ENCODE peak calls at places on chromosome 15, in six cellular contexts. O is LNCaP clone FGC, S is A549, Z is ovary, B is CD14-positive monocyte, R is osteoblast. A is an unnamed sample.

GRCh38 chr15:73981761-73982222 is 10.3 kb downstream of the STOML1 start:
- DNase-seq in O (no peak), S (no peak), Z (no peak), B (no peak), R (peak), A (no peak)

GRCh38 chr15:73601449-73602425 is 31.5 kb downstream of the NPTN start:
- DNase-seq in O (peak), S (peak), Z (peak), B (no peak), R (no peak), A (no peak)

GRCh38 chr15:90413411-90414379 is 25.7 kb downstream of the IQGAP1 start:
- DNase-seq in O (no peak), S (peak), Z (no peak), B (no peak), R (no peak), A (no peak)

GRCh38 chr15:41936649-41937567 is 35.4 kb downstream of the EHD4 start:
- DNase-seq in O (no peak), S (no peak), Z (no peak), B (peak), R (no peak), A (no peak)

GRCh38 chr15:98737721-98738120 is 89.4 kb downstream of the IGF1R start:
- DNase-seq in O (no peak), S (no peak), Z (no peak), B (no peak), R (no peak), A (no peak)

GRCh38 chr15:98177950-98178848 is 217.7 kb downstream of the ARRDC4 start:
- DNase-seq in O (peak), S (peak), Z (no peak), B (no peak), R (no peak), A (no peak)

GRCh38 chr15:63940956-63941620 is 105.2 kb downstream of the DAPK2 start:
- DNase-seq in O (no peak), S (no peak), Z (no peak), B (no peak), R (no peak), A (no peak)

GRCh38 chr15:78301326-78301725 is 1.9 kb upstream of the SKIC8 start:
- DNase-seq in O (no peak), S (no peak), Z (no peak), B (no peak), R (no peak), A (no peak)

GRCh38 chr15:63255485-63255990 is 21.9 kb upstream of the APH1B start:
- DNase-seq in O (no peak), S (no peak), Z (no peak), B (no peak), R (no peak), A (no peak)

GRCh38 chr15:68585574-68586273 is 6.9 kb downstream of the CORO2B start:
- DNase-seq in O (no peak), S (no peak), Z (no peak), B (no peak), R (peak), A (peak)

GRCh38 chr15:65336767-65337435 is 32.4 kb downstream of the RNU5B-1 start:
- DNase-seq in O (no peak), S (no peak), Z (no peak), B (no peak), R (no peak), A (peak)

GRCh38 chr15:31392761-31393401 is 66.2 kb downstream of the KLF13 start:
- DNase-seq in O (no peak), S (no peak), Z (peak), B (no peak), R (peak), A (no peak)

GRCh38 chr15:54681578-54681977 is 515.2 kb downstream of the RSL24D1 start:
- DNase-seq in O (no peak), S (no peak), Z (no peak), B (no peak), R (no peak), A (no peak)

GRCh38 chr15:89023311-89023961 is 64.8 kb upstream of the ABHD2 start:
- DNase-seq in O (no peak), S (no peak), Z (no peak), B (no peak), R (no peak), A (no peak)

GRCh38 chr15:31397851-31398661 is 71.4 kb downstream of the KLF13 start:
- DNase-seq in O (peak), S (no peak), Z (no peak), B (no peak), R (no peak), A (no peak)

GRCh38 chr15:100727291-100727851 is 125.0 kb downstream of the ASB7 start:
- DNase-seq in O (no peak), S (no peak), Z (no peak), B (no peak), R (peak), A (no peak)

GRCh38 chr15:89034305-89034704 is 54.0 kb upstream of the ABHD2 start:
- DNase-seq in O (no peak), S (peak), Z (no peak), B (no peak), R (peak), A (no peak)

GRCh38 chr15:49155834-49156627 is 632 bp upstream of the COPS2 start:
- DNase-seq in O (no peak), S (no peak), Z (no peak), B (no peak), R (peak), A (no peak)

GRCh38 chr15:39584266-39584659 is 3.4 kb downstream of the THBS1 start:
- DNase-seq in O (no peak), S (no peak), Z (no peak), B (no peak), R (no peak), A (no peak)

GRCh38 chr15:70579766-70580165 is 183.6 kb downstream of the UACA start:
- DNase-seq in O (no peak), S (no peak), Z (no peak), B (no peak), R (no peak), A (no peak)

GRCh38 chr15:70576276-70576675 is 187.1 kb downstream of the UACA start:
- DNase-seq in O (no peak), S (no peak), Z (no peak), B (no peak), R (no peak), A (no peak)

GRCh38 chr15:70578196-70578595 is 185.2 kb downstream of the UACA start:
- DNase-seq in O (no peak), S (no peak), Z (no peak), B (no peak), R (no peak), A (no peak)

GRCh38 chr15:70575251-70576227 is 187.8 kb downstream of the UACA start:
- DNase-seq in O (no peak), S (no peak), Z (no peak), B (no peak), R (no peak), A (no peak)

DNA sequence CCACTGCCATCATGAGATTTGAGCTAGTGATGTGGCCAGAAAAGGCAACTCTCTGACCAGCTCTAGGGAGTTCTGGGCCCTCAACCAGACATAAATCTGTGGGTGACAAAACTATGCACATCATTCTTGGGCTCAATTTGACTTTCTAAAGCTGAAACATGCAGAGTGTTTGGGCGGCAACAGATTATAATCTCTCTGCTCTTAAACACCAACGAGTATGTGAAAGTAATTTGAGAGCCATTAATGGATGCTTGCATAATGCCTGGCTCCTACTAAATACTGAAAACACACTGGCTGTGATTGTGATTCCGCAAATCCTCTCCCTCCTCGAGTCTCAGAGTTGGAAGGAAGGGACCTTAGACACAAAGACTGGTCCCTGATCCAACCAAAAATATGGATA is 186.7 kb downstream of the UACA start:
- DNase-seq in O (no peak), S (no peak), Z (no peak), B (no peak), R (no peak), A (no peak)
- TF ChIP-seq CTCF in O (no peak), S (no peak), Z (no peak), B (no peak), R (no peak), A (no peak)

GRCh38 chr15:60704717-60705116 is 225.8 kb upstream of the ICE2 start:
- DNase-seq in O (no peak), S (no peak), Z (no peak), B (no peak), R (no peak), A (no peak)

GRCh38 chr15:60704129-60704528 is 225.2 kb upstream of the ICE2 start:
- DNase-seq in O (no peak), S (no peak), Z (no peak), B (no peak), R (no peak), A (no peak)

GRCh38 chr15:60701261-60702019 is 222.5 kb upstream of the ICE2 start:
- DNase-seq in O (no peak), S (no peak), Z (no peak), B (no peak), R (no peak), A (no peak)

GRCh38 chr15:60706145-60706544 is 227.2 kb upstream of the ICE2 start:
- DNase-seq in O (no peak), S (no peak), Z (no peak), B (no peak), R (peak), A (no peak)

DNA sequence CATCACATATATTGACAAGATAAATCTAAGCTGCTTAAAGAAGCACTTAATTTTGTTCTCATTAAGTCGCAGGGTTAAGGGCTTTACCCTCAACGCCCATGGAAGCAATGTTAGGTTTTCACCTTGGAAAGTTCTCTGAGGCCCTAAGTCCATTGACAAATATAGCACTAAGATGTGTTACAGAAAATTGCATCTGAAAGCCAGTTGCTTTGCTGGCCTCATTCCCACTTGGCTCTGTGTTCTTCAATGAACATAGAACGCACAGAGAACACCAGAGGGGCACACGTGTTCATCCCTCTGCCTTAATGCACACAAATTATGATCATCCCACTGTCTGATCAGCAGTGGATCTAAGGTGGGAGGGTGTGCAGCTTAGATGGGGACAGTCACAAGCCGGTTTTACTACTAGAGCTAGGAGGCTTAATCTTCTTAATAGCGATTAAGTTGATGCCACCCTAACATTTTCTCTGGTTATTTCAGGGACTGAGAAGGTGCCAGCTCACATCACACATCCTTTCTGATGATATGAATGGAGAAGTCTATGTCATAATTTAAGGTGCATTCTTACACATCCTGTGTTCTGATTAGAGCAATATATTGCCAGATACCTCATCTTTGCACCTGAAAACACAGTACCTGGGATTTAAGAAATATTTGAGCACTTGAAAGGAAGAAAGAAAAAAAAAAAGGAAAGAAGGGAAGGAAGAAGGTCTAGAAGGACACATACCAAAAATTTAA is 224.4 kb upstream of the ICE2 start:
- DNase-seq in O (no peak), S (no peak), Z (no peak), B (no peak), R (no peak), A (no peak)
- TF ChIP-seq CTCF in O (no peak), S (no peak), Z (no peak), B (no peak), R (no peak), A (no peak)

GRCh38 chr15:91855241-91855640 is 1.7 kb downstream of the SLCO3A1 start:
- DNase-seq in O (no peak), S (no peak), Z (no peak), B (no peak), R (no peak), A (no peak)

GRCh38 chr15:91855684-91856553 is 2.4 kb downstream of the SLCO3A1 start:
- DNase-seq in O (no peak), S (peak), Z (no peak), B (no peak), R (peak), A (no peak)

GRCh38 chr15:91853501-91853967 is at the start of gene SLCO3A1:
- DNase-seq in O (no peak), S (peak), Z (peak), B (peak), R (peak), A (no peak)

GRCh38 chr15:91853968-91854943 is 748 bp downstream of the SLCO3A1 start:
- DNase-seq in O (no peak), S (peak), Z (peak), B (peak), R (peak), A (no peak)

GRCh38 chr15:91852741-91853500 is 587 bp upstream of the SLCO3A1 start:
- DNase-seq in O (no peak), S (peak), Z (peak), B (peak), R (peak), A (no peak)
- TF ChIP-seq CTCF in O (peak), S (peak), Z (peak), B (peak), R (peak), A (peak)

GRCh38 chr15:35522061-35522460 is 23.9 kb downstream of the DPH6 start:
- DNase-seq in O (no peak), S (no peak), Z (no peak), B (no peak), R (no peak), A (no peak)
- TF ChIP-seq CTCF in O (no peak), S (no peak), Z (peak), B (no peak), R (peak), A (no peak)